ENCODE peak calls at places on chromosomes 6 and 20, in eight cellular contexts. J is GM23338, R is HCT116, Q is MM.1S, P is neural progenitor cell, T is OCI-LY7, E is GM23248, G is PC-3. U is an unnamed sample.

GRCh38 chr6:79117752-79118151 is 39.7 kb upstream of the PHIP start:
- DNase-seq in G (peak), R (no peak), Q (no peak), T (no peak), P (no peak), E (no peak), J (no peak), U (no peak)

GRCh38 chr6:23754197-23754596 is 371.8 kb upstream of the NRSN1 start:
- DNase-seq in R (no peak), T (no peak), J (peak), G (peak), E (peak), Q (no peak), P (no peak), U (peak)

GRCh38 chr20:6590891-6591679 is 176.4 kb upstream of the BMP2 start:
- DNase-seq in R (no peak), J (no peak), E (peak), P (no peak), Q (no peak), T (no peak), G (peak), U (no peak)

GRCh38 chr6:43669922-43670622 is 17.5 kb downstream of the MRPS18A start:
- DNase-seq in G (peak), R (no peak), P (no peak), T (no peak), J (peak), Q (peak), E (no peak), U (no peak)

GRCh38 chr6:119467478-119468081 is 118.0 kb upstream of the MAN1A1 start:
- DNase-seq in P (no peak), R (no peak), Q (peak), E (peak), G (no peak), T (no peak), J (no peak), U (no peak)

GRCh38 chr6:21220271-21220987 is 373.1 kb upstream of the SOX4 start:
- DNase-seq in J (peak), Q (no peak), P (no peak), T (no peak), R (no peak), E (no peak), G (peak), U (no peak)

GRCh38 chr6:1757133-1757532 is 147.4 kb downstream of the FOXC1 start:
- DNase-seq in P (no peak), Q (no peak), G (no peak), J (no peak), T (no peak), E (no peak), R (no peak), U (no peak)

GRCh38 chr20:40313730-40314129 is 375.3 kb downstream of the MAFB start:
- DNase-seq in G (no peak), J (no peak), R (no peak), Q (no peak), T (no peak), E (no peak), P (no peak), U (no peak)

GRCh38 chr6:17886891-17887290 is 100.5 kb downstream of the KIF13A start:
- DNase-seq in J (no peak), R (no peak), E (peak), Q (no peak), T (no peak), G (no peak), P (no peak), U (no peak)

GRCh38 chr20:56328861-56329260 is 29.9 kb upstream of the FAM210B start:
- DNase-seq in R (no peak), Q (peak), G (peak), T (peak), P (peak), E (peak), J (no peak), U (no peak)

GRCh38 chr6:147065786-147066185 is 138.4 kb upstream of the STXBP5 start:
- DNase-seq in Q (no peak), J (no peak), T (no peak), P (no peak), R (no peak), E (no peak), G (no peak), U (no peak)

GRCh38 chr6:130864344-130864743 is 37.1 kb downstream of the SMLR1 start:
- DNase-seq in G (no peak), Q (no peak), P (no peak), E (no peak), J (no peak), T (no peak), R (no peak), U (no peak)

GRCh38 chr6:29967379-29968010 is 25.2 kb downstream of the HLA-A start:
- DNase-seq in R (peak), Q (peak), T (peak), P (peak), G (peak), E (peak), J (no peak), U (no peak)

DNA sequence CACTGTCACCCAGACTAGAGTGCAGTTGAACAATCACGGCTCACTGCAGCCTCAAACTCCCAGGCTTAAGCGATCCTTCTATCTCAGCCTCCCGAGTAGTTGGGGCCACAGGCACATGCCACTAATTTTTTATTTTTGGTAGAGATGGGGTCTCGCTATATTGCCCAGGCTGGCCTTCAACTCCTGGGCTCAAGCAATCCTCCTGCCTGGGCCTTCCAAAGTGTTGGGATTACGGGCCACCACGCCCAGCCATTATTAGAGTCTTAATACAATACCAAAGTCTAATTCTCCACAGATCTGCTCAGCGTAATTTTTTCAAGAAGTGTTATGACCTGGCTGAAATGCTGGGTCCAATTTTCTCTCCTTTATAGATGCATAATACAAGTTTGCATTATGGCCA is 3.0 kb downstream of the GCLC start:
- DNase-seq in J (peak), G (no peak), P (no peak), R (no peak), T (no peak), Q (no peak), E (no peak), U (no peak)
- TF ChIP-seq EZH2phosphoT487 in J (no peak), G (no peak), P (no peak), R (no peak), T (no peak), Q (no peak), E (no peak), U (no peak)

DNA sequence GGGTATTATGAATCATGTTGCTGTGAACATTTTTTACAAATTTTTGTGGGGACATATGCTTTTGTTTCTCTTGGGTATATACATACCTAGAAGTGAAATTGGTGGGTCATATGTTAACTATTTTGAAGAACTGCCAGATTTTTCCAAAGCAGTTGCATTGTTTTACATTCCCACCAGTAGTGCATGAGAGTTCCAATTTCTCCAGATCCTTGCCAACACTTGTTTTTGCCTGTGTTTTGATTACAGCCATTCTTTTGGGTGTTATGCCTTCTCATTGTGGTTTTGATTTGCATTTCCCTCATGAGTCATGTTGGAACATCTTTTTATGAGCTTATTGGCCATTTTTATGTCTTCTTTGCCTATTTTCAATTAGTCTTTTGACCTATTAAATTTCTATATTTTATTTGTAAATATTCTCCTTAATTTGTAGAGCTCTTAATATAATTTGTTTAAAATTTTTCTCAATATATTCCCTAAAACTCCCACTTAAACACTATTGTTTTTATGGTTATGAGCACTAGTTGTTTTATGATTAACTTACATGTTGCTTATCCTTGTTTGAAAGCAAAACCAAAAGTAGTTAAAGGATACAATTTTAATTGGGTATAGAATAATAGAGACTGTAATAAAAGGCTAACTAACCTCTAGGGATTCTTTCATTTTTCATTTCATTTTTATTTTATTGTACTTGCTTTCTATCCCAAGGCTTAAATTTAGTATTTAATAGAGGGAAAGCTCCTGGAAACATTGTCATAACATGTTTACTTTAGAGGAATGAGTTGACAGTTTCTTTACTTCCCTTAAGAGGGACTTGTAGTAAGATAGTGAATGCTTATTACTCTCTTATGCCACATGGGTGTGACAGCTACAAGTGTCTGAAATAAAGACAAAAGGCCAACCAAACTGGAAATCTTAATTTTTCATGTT is 5.5 kb downstream of the UBR2 start:
- DNase-seq in T (no peak), E (peak), J (no peak), R (no peak), G (peak), P (no peak), Q (peak), U (no peak)
- TF ChIP-seq EZH2phosphoT487 in T (no peak), E (no peak), J (no peak), R (no peak), G (no peak), P (no peak), Q (no peak), U (no peak)

GRCh38 chr20:36435799-36436541 is 105.3 kb upstream of the MYL9 start:
- DNase-seq in G (peak), P (peak), E (peak), R (peak), J (peak), T (peak), Q (no peak), U (peak)
- TF ChIP-seq EZH2phosphoT487 in G (no peak), P (no peak), E (no peak), R (no peak), J (no peak), T (no peak), Q (no peak), U (no peak)

GRCh38 chr6:38678178-38678760 is 24.7 kb downstream of the GLO1 start:
- DNase-seq in T (no peak), J (no peak), E (no peak), G (no peak), Q (peak), R (no peak), P (no peak), U (no peak)
- TF ChIP-seq EZH2phosphoT487 in T (no peak), J (no peak), E (no peak), G (no peak), Q (no peak), R (no peak), P (no peak), U (no peak)

GRCh38 chr20:60143450-60143849 is 185.2 kb downstream of the CDH26 start:
- DNase-seq in Q (no peak), G (no peak), P (no peak), J (no peak), T (no peak), E (no peak), R (no peak), U (no peak)
- TF ChIP-seq EZH2phosphoT487 in Q (no peak), G (no peak), P (no peak), J (no peak), T (no peak), E (no peak), R (no peak), U (no peak)

DNA sequence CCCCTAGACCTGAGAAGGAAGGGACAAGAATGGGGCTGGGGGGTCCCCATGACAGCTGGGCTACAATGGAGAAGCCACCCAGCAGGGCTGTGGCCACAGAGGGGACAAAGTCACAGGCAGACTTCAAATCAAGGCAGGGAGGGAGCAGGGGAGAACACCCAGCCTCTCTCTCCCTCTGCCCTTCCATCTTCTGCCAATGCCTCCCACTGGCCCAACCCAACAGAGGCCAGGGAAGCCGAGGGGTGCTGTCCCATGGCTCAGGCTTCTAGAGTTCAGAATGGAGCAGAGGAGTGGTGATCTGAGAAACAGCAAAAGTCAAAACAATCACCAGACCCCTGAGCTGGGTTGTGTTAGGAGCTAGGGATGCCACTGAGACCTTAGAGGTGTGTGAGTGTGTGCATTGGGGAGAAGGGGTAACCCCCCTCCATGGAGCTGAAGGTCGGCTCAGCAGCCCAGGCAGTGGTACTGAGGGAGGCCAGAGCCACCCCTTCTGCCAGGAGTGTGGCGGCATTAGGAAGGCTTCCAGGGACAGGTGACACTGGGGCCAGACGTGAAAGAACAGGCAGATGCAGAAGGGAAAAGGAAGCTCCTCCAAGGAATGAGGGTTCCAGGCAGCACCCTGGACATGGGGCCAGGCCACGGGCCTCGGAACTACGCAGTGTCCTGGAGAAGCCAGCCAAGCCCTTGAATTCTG is 12.0 kb downstream of the GLP1R start:
- DNase-seq in G (no peak), J (no peak), T (no peak), Q (no peak), E (no peak), R (no peak), P (no peak), U (no peak)
- TF ChIP-seq EZH2phosphoT487 in G (no peak), J (no peak), T (no peak), Q (no peak), E (no peak), R (no peak), P (no peak), U (no peak)

DNA sequence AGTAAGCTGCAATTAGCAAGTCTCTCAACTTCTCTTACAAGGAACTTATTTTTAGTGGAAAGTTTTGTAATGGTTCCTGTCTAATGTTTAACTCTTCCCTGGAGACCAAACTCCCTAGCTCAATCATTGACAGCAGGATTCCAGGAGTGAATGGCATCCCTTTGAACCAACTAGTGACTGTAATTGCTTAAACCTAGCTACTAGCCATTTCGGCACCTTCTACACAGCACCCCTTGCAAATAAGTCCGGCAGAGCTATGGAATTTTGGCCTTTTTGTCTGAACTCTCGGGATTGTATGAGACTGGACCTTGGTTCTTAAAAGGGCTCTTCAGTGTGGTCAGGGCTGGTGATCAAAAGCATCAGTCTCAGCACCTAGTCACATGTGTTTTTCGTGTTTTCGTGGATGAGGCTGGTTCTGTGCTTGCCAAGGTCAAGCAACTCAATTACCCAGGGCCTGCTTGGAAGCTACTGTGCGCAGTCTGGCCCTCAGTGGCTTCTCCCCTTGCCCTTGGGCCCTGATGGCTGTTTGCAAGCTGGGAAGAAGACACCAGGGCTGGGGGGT is 135.3 kb upstream of the NEDD9 start:
- DNase-seq in E (no peak), R (no peak), P (peak), T (no peak), J (no peak), Q (no peak), G (no peak), U (no peak)
- TF ChIP-seq EZH2phosphoT487 in E (no peak), R (no peak), P (no peak), T (no peak), J (no peak), Q (no peak), G (no peak), U (no peak)

DNA sequence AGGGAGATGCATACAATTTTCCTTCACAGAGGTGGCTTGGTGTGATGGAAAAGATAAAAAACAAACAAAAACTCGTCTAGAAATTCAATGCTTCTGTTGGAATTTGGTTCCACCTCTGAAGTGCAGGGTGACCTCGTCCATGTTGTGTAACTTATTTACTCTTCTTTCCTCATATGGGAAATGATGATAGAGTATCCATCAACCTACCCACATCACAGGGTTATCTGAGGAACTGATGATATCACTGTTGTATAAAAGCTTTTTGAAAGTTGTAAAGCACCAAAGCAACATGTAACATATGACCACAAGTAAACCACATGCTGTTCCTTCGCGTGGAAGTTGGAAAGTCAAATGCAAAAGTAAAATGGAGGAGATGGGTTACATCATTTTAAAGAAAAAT is 212.0 kb upstream of the SGK1 start:
- DNase-seq in E (peak), T (no peak), G (peak), Q (no peak), R (no peak), J (no peak), P (no peak), U (no peak)
- TF ChIP-seq EZH2phosphoT487 in E (no peak), T (no peak), G (no peak), Q (no peak), R (no peak), J (no peak), P (no peak), U (no peak)

GRCh38 chr20:41879151-41879550 is 261.0 kb upstream of the CHD6 start:
- DNase-seq in T (no peak), G (no peak), J (no peak), Q (no peak), R (no peak), E (no peak), P (peak), U (no peak)

GRCh38 chr20:41887500-41887899 is 269.3 kb upstream of the CHD6 start:
- DNase-seq in R (no peak), Q (no peak), E (no peak), P (no peak), T (no peak), G (no peak), J (no peak), U (no peak)

GRCh38 chr20:41881466-41882046 is 263.4 kb upstream of the CHD6 start:
- DNase-seq in E (no peak), R (no peak), G (no peak), Q (no peak), J (no peak), T (no peak), P (no peak), U (no peak)
- TF ChIP-seq EZH2phosphoT487 in E (no peak), R (no peak), G (no peak), Q (no peak), J (no peak), T (no peak), P (no peak), U (no peak)

DNA sequence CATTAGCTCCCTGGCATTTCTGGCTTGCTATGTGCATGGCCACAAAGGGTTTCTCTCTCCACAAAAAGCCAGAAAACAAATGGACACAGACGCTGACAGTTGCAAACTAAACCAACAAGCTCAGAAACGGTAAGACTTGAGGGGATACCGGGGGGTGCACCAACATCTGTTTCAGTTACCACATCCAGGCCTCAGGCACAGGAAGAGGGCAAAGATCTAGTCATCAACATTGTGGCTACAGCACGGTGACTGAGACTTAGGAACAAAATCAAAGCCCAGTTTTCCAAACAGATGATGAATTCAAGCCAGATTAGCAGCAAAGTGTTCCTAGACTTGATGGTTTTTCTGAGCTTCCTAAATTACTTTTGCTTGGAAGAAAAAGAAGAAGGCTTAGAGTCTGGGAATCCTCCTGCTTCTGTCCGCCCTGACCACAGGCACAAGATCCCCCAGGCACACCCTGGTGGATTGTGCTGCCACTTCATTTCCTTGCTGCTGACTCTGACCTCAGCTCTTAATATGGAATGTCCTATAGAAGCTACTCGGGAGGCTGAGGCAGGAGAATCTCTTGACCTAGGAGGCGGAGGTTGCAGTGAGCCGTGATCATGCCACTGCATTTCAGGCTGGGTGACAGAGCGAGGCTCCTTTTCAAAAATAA is 54.2 kb upstream of the ADGRF1 start:
- DNase-seq in T (no peak), P (no peak), J (no peak), G (peak), E (no peak), Q (no peak), R (no peak), U (no peak)
- TF ChIP-seq EZH2phosphoT487 in T (no peak), P (no peak), J (no peak), G (no peak), E (no peak), Q (no peak), R (no peak), U (no peak)

U was measured in SK-N-SH.